ENCODE peak calls at places on chromosome 15, in five cellular contexts. N, J, S, T and G are unnamed samples.

GRCh38 chr15:47124430-47125102 is 592.7 kb upstream of the SEMA6D start:
- DNase-seq in N (no peak), J (no peak), S (no peak), T (no peak), G (no peak)

GRCh38 chr15:26967719-26968269 is 3.2 kb upstream of the GABRG3 start:
- DNase-seq in N (no peak), J (no peak), S (no peak), T (no peak), G (no peak)

GRCh38 chr15:25849431-25849921 is 13.7 kb downstream of the ATP10A start:
- DNase-seq in N (no peak), J (peak; percentile 42), S (no peak), T (no peak), G (peak; percentile 60)

GRCh38 chr15:60592386-60593339 is 113.7 kb upstream of the ICE2 start:
- DNase-seq in N (peak; percentile 89), J (no peak), S (no peak), T (peak; percentile 78), G (peak; percentile 87)

GRCh38 chr15:57892181-57892580 is 173.3 kb downstream of the ALDH1A2 start:
- DNase-seq in N (no peak), J (no peak), S (no peak), T (no peak), G (no peak)

GRCh38 chr15:89576417-89576773 is 1.1 kb downstream of the TICRR start:
- DNase-seq in N (no peak), J (no peak), S (no peak), T (no peak), G (no peak)

GRCh38 chr15:78024141-78024567 is 53.4 kb downstream of the TBC1D2B start:
- DNase-seq in N (no peak), J (no peak), S (no peak), T (no peak), G (peak; percentile 97)

GRCh38 chr15:99032935-99033334 is 25.3 kb upstream of the PGPEP1L start:
- DNase-seq in N (no peak), J (no peak), S (no peak), T (no peak), G (no peak)

GRCh38 chr15:43913941-43914340 is 87.1 kb downstream of the WDR76 start:
- DNase-seq in N (no peak), J (no peak), S (no peak), T (no peak), G (no peak)

GRCh38 chr15:81182746-81183402 is 13.8 kb upstream of the IL16 start:
- DNase-seq in N (no peak), J (peak; percentile 48), S (no peak), T (no peak), G (no peak)

GRCh38 chr15:67010898-67011619 is 54.3 kb upstream of the SMAD3 start:
- DNase-seq in N (no peak), J (no peak), S (no peak), T (no peak), G (peak; percentile 58)

GRCh38 chr15:98712845-98713584 is 64.7 kb downstream of the IGF1R start:
- DNase-seq in N (no peak), J (no peak), S (no peak), T (no peak), G (no peak)

GRCh38 chr15:54941417-54941816 is 255.3 kb downstream of the RSL24D1 start:
- DNase-seq in N (no peak), J (no peak), S (no peak), T (no peak), G (no peak)

GRCh38 chr15:56815247-56815646 is 81.9 kb upstream of the ZNF280D start:
- DNase-seq in N (no peak), J (peak; percentile 99), S (no peak), T (no peak), G (no peak)

GRCh38 chr15:91572110-91572509 is 281.4 kb upstream of the SLCO3A1 start:
- DNase-seq in N (no peak), J (no peak), S (no peak), T (no peak), G (no peak)

GRCh38 chr15:55588070-55588817 is at the start of gene PYGO1:
- DNase-seq in N (peak; percentile 6), J (peak; percentile 4), S (no peak), T (no peak), G (peak; percentile 79)

GRCh38 chr15:82014989-82015388 is 30.8 kb downstream of the MEX3B start:
- DNase-seq in N (no peak), J (no peak), S (no peak), T (no peak), G (peak; percentile 48)

GRCh38 chr15:57406040-57406772 is 29.9 kb downstream of the CGNL1 start:
- DNase-seq in N (no peak), J (peak; percentile 84), S (no peak), T (no peak), G (no peak)

GRCh38 chr15:44193651-44194396 is 1.2 kb downstream of the FRMD5 start:
- DNase-seq in N (no peak), J (no peak), S (no peak), T (no peak), G (peak; percentile 8)

GRCh38 chr15:41494922-41495735 is 1.5 kb downstream of the ITPKA start:
- DNase-seq in N (peak; percentile 41), J (no peak), S (no peak), T (peak; percentile 34), G (no peak)

GRCh38 chr15:39926526-39926925 is 6.5 kb upstream of the GPR176 start:
- DNase-seq in N (no peak), J (no peak), S (no peak), T (no peak), G (no peak)

GRCh38 chr15:75696303-75696657 is 16.4 kb downstream of the CSPG4 start:
- DNase-seq in N (no peak), J (peak; percentile 63), S (no peak), T (no peak), G (no peak)

GRCh38 chr15:77034620-77035467 is 36.1 kb downstream of the TSPAN3 start:
- DNase-seq in N (no peak), J (no peak), S (no peak), T (no peak), G (peak; percentile 30)

GRCh38 chr15:89770041-89770440 is 6.1 kb upstream of the MESP2 start:
- DNase-seq in N (no peak), J (no peak), S (no peak), T (no peak), G (no peak)

GRCh38 chr15:91926871-91927270 is 73.4 kb downstream of the SLCO3A1 start:
- DNase-seq in N (no peak), J (no peak), S (no peak), T (no peak), G (no peak)

GRCh38 chr15:37789881-37790280 is 144.6 kb upstream of the TMCO5A start:
- DNase-seq in N (no peak), J (no peak), S (no peak), T (no peak), G (peak; percentile 28)

GRCh38 chr15:31360158-31360561 is 33.5 kb downstream of the KLF13 start:
- DNase-seq in N (no peak), J (no peak), S (no peak), T (no peak), G (no peak)

GRCh38 chr15:95850837-95851236 is 479.7 kb upstream of the NR2F2 start:
- DNase-seq in N (no peak), J (no peak), S (no peak), T (no peak), G (no peak)

GRCh38 chr15:64808785-64809453 is 16.5 kb downstream of the PIF1 start:
- DNase-seq in N (no peak), J (no peak), S (no peak), T (no peak), G (no peak)

GRCh38 chr15:87209891-87210649 is 1046.5 kb downstream of the NTRK3 start:
- DNase-seq in N (no peak), J (no peak), S (no peak), T (no peak), G (no peak)